ENCODE peak calls at places on chromosome 3, in ten cellular contexts. One of them, this sample, is unnamed.

GRCh38 chr3:46910166-46910760 is 32.7 kb downstream of the PTH1R start:
- DNase-seq in breast epithelium: no peak
- DNase-seq in astrocyte of the spinal cord: no peak
- DNase-seq in amniotic epithelial cell: no peak
- DNase-seq in PC-3: no peak
- DNase-seq in iris pigment epithelial cell: no peak
- DNase-seq in hypothalamus: no peak
- DNase-seq in AG10803: no peak
- DNase-seq in occipital lobe: no peak
- DNase-seq in HuH-7: no peak
- DNase-seq in this sample: no peak

GRCh38 chr3:128075516-128076464 is 23.6 kb downstream of the SEC61A1 start:
- DNase-seq in AG10803: peak
- DNase-seq in astrocyte of the spinal cord: peak
- DNase-seq in amniotic epithelial cell: peak
- DNase-seq in breast epithelium: peak
- DNase-seq in PC-3: no peak
- DNase-seq in iris pigment epithelial cell: peak
- DNase-seq in HuH-7: no peak
- DNase-seq in occipital lobe: peak
- DNase-seq in hypothalamus: peak
- DNase-seq in this sample: peak

GRCh38 chr3:155001289-155002007 is 78.7 kb upstream of the MME start:
- DNase-seq in breast epithelium: no peak
- DNase-seq in amniotic epithelial cell: no peak
- DNase-seq in HuH-7: no peak
- DNase-seq in iris pigment epithelial cell: no peak
- DNase-seq in AG10803: no peak
- DNase-seq in PC-3: no peak
- DNase-seq in astrocyte of the spinal cord: no peak
- DNase-seq in hypothalamus: no peak
- DNase-seq in occipital lobe: no peak
- DNase-seq in this sample: no peak

GRCh38 chr3:39147711-39148115 is 5.7 kb downstream of the CSRNP1 start:
- DNase-seq in iris pigment epithelial cell: peak
- DNase-seq in occipital lobe: no peak
- DNase-seq in breast epithelium: peak
- DNase-seq in PC-3: peak
- DNase-seq in AG10803: peak
- DNase-seq in astrocyte of the spinal cord: peak
- DNase-seq in HuH-7: no peak
- DNase-seq in amniotic epithelial cell: peak
- DNase-seq in hypothalamus: no peak
- DNase-seq in this sample: peak

GRCh38 chr3:152385761-152386160 is 117.0 kb downstream of the MBNL1 start:
- DNase-seq in iris pigment epithelial cell: peak
- DNase-seq in AG10803: peak
- DNase-seq in HuH-7: no peak
- DNase-seq in amniotic epithelial cell: peak
- DNase-seq in occipital lobe: no peak
- DNase-seq in hypothalamus: no peak
- DNase-seq in breast epithelium: no peak
- DNase-seq in astrocyte of the spinal cord: peak
- DNase-seq in PC-3: peak
- DNase-seq in this sample: peak

GRCh38 chr3:71514621-71515020 is 68.9 kb downstream of the FOXP1 start:
- DNase-seq in astrocyte of the spinal cord: no peak
- DNase-seq in occipital lobe: no peak
- DNase-seq in amniotic epithelial cell: no peak
- DNase-seq in iris pigment epithelial cell: peak
- DNase-seq in hypothalamus: no peak
- DNase-seq in HuH-7: no peak
- DNase-seq in breast epithelium: no peak
- DNase-seq in AG10803: peak
- DNase-seq in PC-3: peak
- DNase-seq in this sample: peak

GRCh38 chr3:52210550-52211046 is 12.6 kb downstream of the ALAS1 start:
- DNase-seq in occipital lobe: no peak
- DNase-seq in PC-3: peak
- DNase-seq in amniotic epithelial cell: peak
- DNase-seq in AG10803: peak
- DNase-seq in astrocyte of the spinal cord: no peak
- DNase-seq in iris pigment epithelial cell: peak
- DNase-seq in hypothalamus: no peak
- DNase-seq in HuH-7: no peak
- DNase-seq in breast epithelium: no peak
- DNase-seq in this sample: peak

GRCh38 chr3:67654832-67655152 is 380 bp upstream of the SUCLG2 start:
- DNase-seq in HuH-7: no peak
- DNase-seq in astrocyte of the spinal cord: no peak
- DNase-seq in occipital lobe: no peak
- DNase-seq in hypothalamus: no peak
- DNase-seq in PC-3: peak
- DNase-seq in amniotic epithelial cell: no peak
- DNase-seq in iris pigment epithelial cell: no peak
- DNase-seq in breast epithelium: no peak
- DNase-seq in AG10803: no peak
- DNase-seq in this sample: no peak

GRCh38 chr3:179015551-179016020 is 56.0 kb downstream of the ZMAT3 start:
- DNase-seq in iris pigment epithelial cell: peak
- DNase-seq in astrocyte of the spinal cord: peak
- DNase-seq in amniotic epithelial cell: peak
- DNase-seq in breast epithelium: no peak
- DNase-seq in occipital lobe: no peak
- DNase-seq in hypothalamus: no peak
- DNase-seq in HuH-7: peak
- DNase-seq in PC-3: peak
- DNase-seq in AG10803: peak
- DNase-seq in this sample: peak

GRCh38 chr3:9347086-9347485 is 15.8 kb upstream of the THUMPD3 start:
- DNase-seq in PC-3: no peak
- DNase-seq in breast epithelium: no peak
- DNase-seq in hypothalamus: no peak
- DNase-seq in astrocyte of the spinal cord: peak
- DNase-seq in AG10803: peak
- DNase-seq in occipital lobe: no peak
- DNase-seq in iris pigment epithelial cell: peak
- DNase-seq in HuH-7: no peak
- DNase-seq in amniotic epithelial cell: peak
- DNase-seq in this sample: peak

GRCh38 chr3:136802481-136802996 is 16.4 kb upstream of the SLC35G2 start:
- DNase-seq in amniotic epithelial cell: peak
- DNase-seq in astrocyte of the spinal cord: peak
- DNase-seq in iris pigment epithelial cell: no peak
- DNase-seq in AG10803: peak
- DNase-seq in HuH-7: no peak
- DNase-seq in PC-3: peak
- DNase-seq in occipital lobe: no peak
- DNase-seq in breast epithelium: no peak
- DNase-seq in hypothalamus: no peak
- DNase-seq in this sample: peak

GRCh38 chr3:161890147-161890625 is 393.6 kb downstream of the OTOL1 start:
- DNase-seq in PC-3: peak
- DNase-seq in HuH-7: peak
- DNase-seq in breast epithelium: no peak
- DNase-seq in hypothalamus: no peak
- DNase-seq in occipital lobe: no peak
- DNase-seq in AG10803: peak
- DNase-seq in amniotic epithelial cell: peak
- DNase-seq in astrocyte of the spinal cord: peak
- DNase-seq in iris pigment epithelial cell: peak
- DNase-seq in this sample: peak

GRCh38 chr3:188434594-188434993 is 280.6 kb downstream of the LPP start:
- DNase-seq in breast epithelium: no peak
- DNase-seq in amniotic epithelial cell: no peak
- DNase-seq in HuH-7: no peak
- DNase-seq in hypothalamus: no peak
- DNase-seq in AG10803: peak
- DNase-seq in astrocyte of the spinal cord: no peak
- DNase-seq in occipital lobe: no peak
- DNase-seq in PC-3: no peak
- DNase-seq in iris pigment epithelial cell: no peak
- DNase-seq in this sample: peak

GRCh38 chr3:13536832-13537231 is 12.1 kb upstream of the FBLN2 start:
- DNase-seq in HuH-7: no peak
- DNase-seq in amniotic epithelial cell: no peak
- DNase-seq in hypothalamus: no peak
- DNase-seq in breast epithelium: no peak
- DNase-seq in iris pigment epithelial cell: no peak
- DNase-seq in PC-3: peak
- DNase-seq in AG10803: no peak
- DNase-seq in occipital lobe: no peak
- DNase-seq in astrocyte of the spinal cord: no peak
- DNase-seq in this sample: no peak

GRCh38 chr3:53101956-53102355 is 28.3 kb downstream of the RFT1 start:
- DNase-seq in astrocyte of the spinal cord: no peak
- DNase-seq in iris pigment epithelial cell: no peak
- DNase-seq in AG10803: no peak
- DNase-seq in HuH-7: no peak
- DNase-seq in PC-3: no peak
- DNase-seq in amniotic epithelial cell: no peak
- DNase-seq in breast epithelium: no peak
- DNase-seq in occipital lobe: no peak
- DNase-seq in hypothalamus: no peak
- DNase-seq in this sample: no peak

GRCh38 chr3:156174229-156174847 is 54.0 kb downstream of the KCNAB1 start:
- DNase-seq in astrocyte of the spinal cord: peak
- DNase-seq in amniotic epithelial cell: peak
- DNase-seq in breast epithelium: no peak
- DNase-seq in AG10803: peak
- DNase-seq in PC-3: peak
- DNase-seq in HuH-7: no peak
- DNase-seq in occipital lobe: no peak
- DNase-seq in iris pigment epithelial cell: peak
- DNase-seq in hypothalamus: no peak
- DNase-seq in this sample: peak

GRCh38 chr3:118544458-118544857 is 490.2 kb downstream of the IGSF11 start:
- DNase-seq in PC-3: peak
- DNase-seq in astrocyte of the spinal cord: no peak
- DNase-seq in iris pigment epithelial cell: no peak
- DNase-seq in breast epithelium: no peak
- DNase-seq in amniotic epithelial cell: no peak
- DNase-seq in HuH-7: no peak
- DNase-seq in AG10803: no peak
- DNase-seq in occipital lobe: no peak
- DNase-seq in hypothalamus: no peak
- DNase-seq in this sample: no peak

GRCh38 chr3:132180337-132180791 is 136.8 kb upstream of the ACP3 start:
- DNase-seq in breast epithelium: no peak
- DNase-seq in amniotic epithelial cell: peak
- DNase-seq in hypothalamus: no peak
- DNase-seq in astrocyte of the spinal cord: peak
- DNase-seq in HuH-7: peak
- DNase-seq in PC-3: peak
- DNase-seq in occipital lobe: no peak
- DNase-seq in iris pigment epithelial cell: peak
- DNase-seq in AG10803: peak
- DNase-seq in this sample: peak

GRCh38 chr3:87468938-87469337 is 192.6 kb upstream of the POU1F1 start:
- DNase-seq in hypothalamus: no peak
- DNase-seq in iris pigment epithelial cell: no peak
- DNase-seq in amniotic epithelial cell: no peak
- DNase-seq in breast epithelium: no peak
- DNase-seq in PC-3: peak
- DNase-seq in AG10803: peak
- DNase-seq in astrocyte of the spinal cord: no peak
- DNase-seq in occipital lobe: no peak
- DNase-seq in HuH-7: no peak
- DNase-seq in this sample: no peak

GRCh38 chr3:96996009-96996408 is 181.6 kb downstream of the EPHA6 start:
- DNase-seq in AG10803: no peak
- DNase-seq in astrocyte of the spinal cord: no peak
- DNase-seq in HuH-7: no peak
- DNase-seq in amniotic epithelial cell: no peak
- DNase-seq in occipital lobe: no peak
- DNase-seq in hypothalamus: no peak
- DNase-seq in iris pigment epithelial cell: no peak
- DNase-seq in PC-3: no peak
- DNase-seq in breast epithelium: no peak
- DNase-seq in this sample: no peak

GRCh38 chr3:106206165-106206564 is 337.4 kb upstream of the CBLB start:
- DNase-seq in HuH-7: no peak
- DNase-seq in iris pigment epithelial cell: peak
- DNase-seq in amniotic epithelial cell: no peak
- DNase-seq in occipital lobe: no peak
- DNase-seq in AG10803: peak
- DNase-seq in hypothalamus: no peak
- DNase-seq in astrocyte of the spinal cord: peak
- DNase-seq in PC-3: peak
- DNase-seq in breast epithelium: no peak
- DNase-seq in this sample: peak

This sample was measured in EH.